ENCODE peak calls at places on chromosome 16, in six cellular contexts. F, G, D, L, Q and K are unnamed samples.

GRCh38 chr16:73610605-73611177 is 562.8 kb upstream of the ZFHX3 start:
- DNase-seq in L (no peak), F (no peak), Q (no peak), G (peak; percentile 15), D (no peak), K (no peak)

GRCh38 chr16:3259097-3259496 is 2.7 kb upstream of the MEFV start:
- DNase-seq in L (peak; percentile 52), G (no peak), D (no peak), Q (peak; percentile 72), F (no peak), K (no peak)

GRCh38 chr16:50275428-50276127 is 9.2 kb downstream of the ADCY7 start:
- DNase-seq in D (no peak), G (no peak), L (no peak), F (no peak), Q (no peak), K (no peak)

GRCh38 chr16:80739523-80739922 is 64.9 kb downstream of the CDYL2 start:
- DNase-seq in Q (no peak), G (no peak), F (no peak), D (no peak), L (no peak), K (no peak)

GRCh38 chr16:83720213-83720612 is 87.6 kb upstream of the HSBP1 start:
- DNase-seq in F (no peak), L (no peak), Q (no peak), G (no peak), D (no peak), K (no peak)

GRCh38 chr16:88941933-88942909 is 34.8 kb downstream of the CBFA2T3 start:
- DNase-seq in G (peak; percentile 82), F (peak; percentile 35), L (no peak), Q (no peak), D (peak; percentile 60), K (no peak)

GRCh38 chr16:49860593-49860992 is 4.7 kb upstream of the ZNF423 start:
- DNase-seq in L (no peak), F (no peak), D (no peak), Q (no peak), G (no peak), K (no peak)

GRCh38 chr16:540645-541340 is 13.3 kb downstream of the CAPN15 start:
- DNase-seq in L (peak; percentile 77), F (no peak), D (no peak), G (no peak), Q (no peak), K (no peak)

GRCh38 chr16:85810742-85811115 is 11.2 kb downstream of the COX4I1 start:
- DNase-seq in D (no peak), L (no peak), Q (no peak), F (no peak), G (no peak), K (no peak)

GRCh38 chr16:12317856-12318591 is 341.5 kb downstream of the SNX29 start:
- DNase-seq in F (no peak), D (no peak), G (no peak), Q (no peak), L (no peak), K (no peak)

GRCh38 chr16:81616321-81617020 is 162.6 kb upstream of the PLCG2 start:
- DNase-seq in G (peak; percentile 35), D (peak; percentile 77), Q (peak; percentile 29), F (peak; percentile 60), L (no peak), K (no peak)

GRCh38 chr16:47887496-47887895 is 268.3 kb downstream of the ABCC12 start:
- DNase-seq in G (peak; percentile 47), Q (no peak), D (no peak), L (no peak), F (no peak), K (peak; percentile 56)

GRCh38 chr16:83953796-83954576 is 946 bp downstream of the OSGIN1 start:
- DNase-seq in F (no peak), G (peak; percentile 54), L (no peak), D (no peak), Q (no peak), K (peak; percentile 29)

GRCh38 chr16:1458977-1459341 is 14.6 kb upstream of the CCDC154 start:
- DNase-seq in F (no peak), Q (no peak), D (no peak), L (no peak), G (no peak), K (no peak)

GRCh38 chr16:50771366-50771765 is 29.5 kb downstream of the CYLD start:
- DNase-seq in Q (no peak), F (no peak), G (no peak), L (no peak), D (no peak), K (no peak)

GRCh38 chr16:86800914-86801313 is 222.6 kb downstream of the FOXL1 start:
- DNase-seq in F (no peak), L (no peak), Q (no peak), D (no peak), G (no peak), K (no peak)

GRCh38 chr16:81633147-81633619 is 145.9 kb upstream of the PLCG2 start:
- DNase-seq in Q (no peak), G (peak; percentile 46), D (no peak), F (peak; percentile 12), L (no peak), K (no peak)

GRCh38 chr16:54936979-54937672 is 6.5 kb downstream of the IRX5 start:
- DNase-seq in D (no peak), L (no peak), Q (no peak), F (no peak), G (peak; percentile 93), K (no peak)

GRCh38 chr16:457732-458400 is 32.4 kb downstream of the RAB11FIP3 start:
- DNase-seq in L (no peak), G (no peak), Q (no peak), F (no peak), D (no peak), K (peak; percentile 18)

GRCh38 chr16:51416921-51417320 is 265.9 kb upstream of the SALL1 start:
- DNase-seq in L (no peak), G (no peak), D (no peak), F (no peak), Q (no peak), K (no peak)

GRCh38 chr16:6827272-6827671 is 505.4 kb upstream of the RBFOX1 start:
- DNase-seq in L (no peak), D (no peak), Q (no peak), G (no peak), F (no peak), K (no peak)

GRCh38 chr16:1993731-1994131 is 4.0 kb downstream of the SYNGR3 start:
- DNase-seq in D (no peak), G (no peak), L (no peak), F (no peak), Q (no peak), K (peak; percentile 51)

GRCh38 chr16:67216612-67217490 is 10.1 kb upstream of the TMEM208 start:
- DNase-seq in Q (peak; percentile 30), L (peak; percentile 45), F (no peak), D (no peak), G (no peak), K (no peak)

GRCh38 chr16:89581045-89581695 is 5.6 kb downstream of the CPNE7 start:
- DNase-seq in D (no peak), L (no peak), Q (no peak), G (no peak), F (no peak), K (peak; percentile 90)

GRCh38 chr16:49593423-49594040 is 219.9 kb downstream of the C16orf78 start:
- DNase-seq in D (no peak), Q (no peak), L (no peak), G (no peak), F (no peak), K (no peak)

GRCh38 chr16:10493276-10493675 is 87.1 kb downstream of the EMP2 start:
- DNase-seq in Q (no peak), L (no peak), G (no peak), D (no peak), F (no peak), K (no peak)

GRCh38 chr16:73011926-73012325 is 36.0 kb downstream of the ZFHX3 start:
- DNase-seq in D (no peak), G (no peak), F (no peak), Q (no peak), L (no peak), K (no peak)

GRCh38 chr16:90004577-90004976 is 14.7 kb downstream of the DBNDD1 start:
- DNase-seq in G (no peak), L (no peak), D (no peak), Q (no peak), F (no peak), K (no peak)

GRCh38 chr16:30985401-30986128 is 558 bp downstream of the HSD3B7 start:
- DNase-seq in L (peak; percentile 87), G (peak; percentile 62), F (no peak), Q (no peak), D (no peak), K (no peak)